ENCODE peak calls at places on chromosome X, in seven cellular contexts. W, D, G, B, I, M and K are unnamed samples.

GRCh38 chrX:24201216-24201615 is 51.7 kb downstream of the ZFX start:
- DNase-seq in W (no peak), D (no peak), G (no peak), B (no peak), I (no peak), M (no peak), K (no peak)

GRCh38 chrX:106243376-106243775 is 75.3 kb downstream of the PWWP3B start:
- DNase-seq in W (peak; percentile 11), D (peak; percentile 19), G (no peak), B (no peak), I (no peak), M (no peak), K (no peak)

GRCh38 chrX:43809463-43809862 is 72.8 kb downstream of the MAOB start:
- DNase-seq in W (peak; percentile 67), D (no peak), G (no peak), B (no peak), I (no peak), M (no peak), K (no peak)

GRCh38 chrX:18886344-18887161 is 97.4 kb downstream of the PHKA2 start:
- DNase-seq in W (peak; percentile 70), D (peak; percentile 62), G (peak; percentile 69), B (peak; percentile 70), I (peak; percentile 62), M (peak; percentile 19), K (peak; percentile 76)

GRCh38 chrX:257681-258289 is 23.4 kb upstream of the PLCXD1 start:
- DNase-seq in W (no peak), D (no peak), G (no peak), B (no peak), I (no peak), M (no peak), K (no peak)

GRCh38 chrX:32749075-32749474 is 462.3 kb downstream of the DMD start:
- DNase-seq in W (no peak), D (no peak), G (no peak), B (no peak), I (no peak), M (no peak), K (no peak)

GRCh38 chrX:41933546-41933945 is 10.2 kb upstream of the CASK start:
- DNase-seq in W (no peak), D (no peak), G (no peak), B (no peak), I (no peak), M (no peak), K (no peak)

GRCh38 chrX:153861147-153861546 is 24.8 kb downstream of the L1CAM start:
- DNase-seq in W (no peak), D (no peak), G (no peak), B (no peak), I (no peak), M (no peak), K (no peak)

GRCh38 chrX:38224160-38224559 is 3.5 kb upstream of the SRPX start:
- DNase-seq in W (no peak), D (no peak), G (no peak), B (no peak), I (no peak), M (no peak), K (no peak)

GRCh38 chrX:136822337-136823095 is 41.8 kb upstream of the ARHGEF6 start:
- DNase-seq in W (peak; percentile 16), D (no peak), G (no peak), B (no peak), I (no peak), M (no peak), K (no peak)

GRCh38 chrX:66020578-66021406 is 19.1 kb downstream of the VSIG4 start:
- DNase-seq in W (no peak), D (no peak), G (no peak), B (no peak), I (no peak), M (no peak), K (no peak)
- H2AFZ ChIP-seq in W (no peak overlapping the region), D (peak overlapping the region; percentile 15), G (no peak overlapping the region), B (no peak overlapping the region), I (no peak overlapping the region), M (peak overlapping the region; percentile 46), K (no peak overlapping the region)

GRCh38 chrX:73850124-73851013 is 287.4 kb downstream of the CHIC1 start:
- DNase-seq in W (peak; percentile 58), D (peak; percentile 50), G (peak; percentile 45), B (peak; percentile 36), I (peak; percentile 44), M (no peak), K (peak; percentile 13)
- TF ChIP-seq CTCF in W (peak; percentile 54), D (peak; percentile 41), G (peak; percentile 50), B (peak; percentile 78), I (peak; percentile 43), M (no peak), K (no peak)

DNA sequence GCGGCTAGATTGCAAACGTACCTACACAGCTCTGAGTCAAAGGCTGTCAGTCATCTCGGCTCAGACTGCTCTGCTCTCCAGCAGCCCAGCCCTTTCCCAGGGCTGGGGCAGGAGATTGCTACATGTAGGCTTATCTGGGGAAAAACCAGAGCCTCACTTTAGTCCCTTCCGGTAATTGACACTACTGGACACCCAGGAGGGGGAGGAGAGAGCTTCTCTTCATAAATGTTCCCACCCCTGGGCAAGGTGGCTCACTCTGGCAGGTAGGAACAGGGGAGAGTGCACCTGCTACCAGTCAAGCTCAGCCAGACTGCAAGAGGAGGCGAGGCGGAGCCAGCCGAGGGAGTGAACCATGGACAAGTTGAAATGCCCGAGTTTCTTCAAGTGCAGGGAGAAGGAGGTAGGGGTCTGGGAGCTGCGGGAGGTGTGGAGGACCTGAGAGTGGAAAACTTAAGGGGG is at the start of gene SLC6A14:
- DNase-seq in W (peak; percentile 2), D (no peak), G (no peak), B (no peak), I (no peak), M (no peak), K (peak; percentile 18)
- TF ChIP-seq EZH2phosphoT487 in W (no peak), D (no peak), G (no peak), B (no peak), I (no peak), M (no peak), K (no peak)

GRCh38 chrX:14872355-14872754 is 514 bp downstream of the FANCB start:
- DNase-seq in W (no peak), D (no peak), G (no peak), B (peak; percentile 1), I (peak; percentile 34), M (peak; percentile 29), K (no peak)
- H2AFZ ChIP-seq in W (peak overlapping the region; percentile 86), D (peak overlapping the region; percentile 84), G (no peak overlapping the region), B (no peak overlapping the region), I (no peak overlapping the region), M (peak overlapping the region; percentile 64), K (peak overlapping the region; percentile 15)

GRCh38 chrX:129318375-129318774 is 204.9 kb downstream of the SMARCA1 start:
- DNase-seq in W (peak; percentile 37), D (peak; percentile 84), G (no peak), B (peak; percentile 31), I (peak; percentile 0), M (peak; percentile 7), K (peak; percentile 27)
- TF ChIP-seq CTCF in W (peak; percentile 58), D (peak; percentile 63), G (peak; percentile 49), B (peak; percentile 53), I (peak; percentile 62), M (peak; percentile 72), K (peak; percentile 42)

DNA sequence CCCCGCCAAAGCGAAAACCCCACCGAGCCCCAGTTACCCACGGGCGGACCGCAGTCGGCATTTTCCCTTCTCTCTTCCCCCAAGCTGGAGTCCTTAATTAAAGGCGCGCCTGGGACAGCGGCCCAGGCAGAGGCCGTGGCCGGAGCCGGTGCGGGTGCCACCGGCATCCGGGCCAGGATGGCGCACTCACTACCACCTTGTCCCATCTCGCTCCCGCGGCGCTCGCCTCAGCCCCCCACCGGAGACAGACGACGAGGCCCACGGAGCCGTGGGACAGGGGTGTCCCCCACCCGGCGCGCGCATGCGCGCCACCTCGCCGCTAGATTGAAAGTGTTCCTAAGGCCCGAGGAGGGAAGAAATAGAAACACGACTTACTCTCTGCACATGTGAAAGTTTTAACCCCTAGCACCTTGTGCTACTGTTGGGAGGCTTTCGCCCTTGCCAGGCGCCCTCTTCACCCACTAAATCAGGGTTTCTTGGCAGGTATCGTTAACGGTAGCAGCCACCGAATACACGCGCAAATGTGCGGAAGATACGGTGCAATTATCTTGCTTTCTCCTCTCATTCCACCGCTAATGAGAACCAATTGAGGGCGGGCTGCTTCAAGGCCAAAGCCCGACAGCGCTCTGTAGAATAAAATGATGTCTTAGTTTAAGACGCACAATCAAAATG is 64.3 kb upstream of the CCDC160 start:
- DNase-seq in W (no peak), D (peak; percentile 20), G (peak; percentile 28), B (no peak), I (peak; percentile 69), M (no peak), K (peak; percentile 27)
- TF ChIP-seq EZH2phosphoT487 in W (peak; percentile 65), D (no peak), G (no peak), B (no peak), I (no peak), M (no peak), K (no peak)

DNA sequence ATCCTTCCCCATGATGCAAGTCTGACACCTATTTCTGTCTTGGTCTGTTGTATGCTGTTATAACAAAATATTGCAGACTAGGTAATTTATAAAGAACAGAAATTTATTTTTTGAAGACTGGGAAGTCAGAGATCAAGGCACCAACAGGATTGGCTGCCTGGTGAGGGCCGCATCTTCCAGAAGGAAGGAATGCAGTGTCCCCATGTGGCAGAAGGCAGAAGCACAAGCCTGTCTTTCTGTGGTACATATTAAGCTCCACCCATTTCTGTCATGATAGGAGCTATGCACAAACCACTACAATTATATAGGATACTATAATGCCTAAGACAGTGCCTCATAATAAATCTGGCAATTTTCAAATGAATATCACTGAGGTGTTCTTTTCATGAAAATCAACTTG is 502.3 kb upstream of the DIAPH2 start:
- DNase-seq in W (peak; percentile 69), D (peak; percentile 55), G (peak; percentile 38), B (peak; percentile 72), I (peak; percentile 0), M (no peak), K (peak; percentile 48)
- H2AFZ ChIP-seq in W (no peak overlapping the region), D (no peak overlapping the region), G (no peak overlapping the region), B (peak overlapping the region; percentile 56), I (no peak overlapping the region), M (no peak overlapping the region), K (no peak overlapping the region)